ENCODE peak calls at places on chromosomes 1 and 21, in nine cellular contexts. U is fibroblast of pulmonary artery, P is tibial artery, N is lower lobe of right lung, D is astrocyte, M is heart left ventricle, Z is right lobe of liver, Y is MM.1S, I is dorsolateral prefrontal cortex. X is an unnamed sample.

GRCh38 chr1:42046772-42047552 is 106.2 kb upstream of the GUCA2B start:
- DNase-seq in U (peak), P (no peak), N (no peak), D (no peak), M (peak), Z (peak), Y (no peak), I (no peak), X (no peak)

GRCh38 chr1:233707153-233707905 is 93.4 kb downstream of the KCNK1 start:
- DNase-seq in U (peak), P (no peak), N (no peak), D (peak), M (no peak), Z (no peak), Y (no peak), I (no peak), X (no peak)

GRCh38 chr1:218658899-218659298 is 313.8 kb downstream of the TGFB2 start:
- DNase-seq in U (peak), P (no peak), N (no peak), D (peak), M (no peak), Z (no peak), Y (no peak), I (no peak), X (peak)

GRCh38 chr1:86779308-86780191 is 75.2 kb downstream of the SH3GLB1 start:
- DNase-seq in U (peak), P (no peak), N (no peak), D (peak), M (no peak), Z (no peak), Y (no peak), I (no peak), X (peak)

GRCh38 chr1:29673669-29674624 is 437.6 kb downstream of the PTPRU start:
- DNase-seq in U (no peak), P (peak), N (no peak), D (no peak), M (no peak), Z (no peak), Y (no peak), I (no peak), X (no peak)

GRCh38 chr1:222792744-222793143 is 22.1 kb upstream of the DISP1 start:
- DNase-seq in U (peak), P (no peak), N (no peak), D (no peak), M (no peak), Z (no peak), Y (no peak), I (no peak), X (peak)

GRCh38 chr1:62045579-62045978 is 149.1 kb upstream of the L1TD1 start:
- DNase-seq in U (peak), P (no peak), N (no peak), D (peak), M (peak), Z (no peak), Y (no peak), I (no peak), X (peak)

GRCh38 chr1:205300149-205300548 is 21.4 kb downstream of the NUAK2 start:
- DNase-seq in U (no peak), P (no peak), N (no peak), D (no peak), M (no peak), Z (no peak), Y (no peak), I (no peak), X (no peak)

GRCh38 chr1:209326096-209326495 is 257.4 kb upstream of the CAMK1G start:
- DNase-seq in U (no peak), P (no peak), N (no peak), D (no peak), M (no peak), Z (no peak), Y (no peak), I (no peak), X (no peak)

GRCh38 chr1:92493139-92493538 is 6.4 kb upstream of the GFI1 start:
- DNase-seq in U (no peak), P (no peak), N (no peak), D (no peak), M (no peak), Z (no peak), Y (no peak), I (no peak), X (no peak)

GRCh38 chr1:100321098-100321493 is 31.2 kb upstream of the CDC14A start:
- DNase-seq in U (no peak), P (no peak), N (no peak), D (no peak), M (no peak), Z (no peak), Y (no peak), I (no peak), X (no peak)
- TF ChIP-seq CTCF in U (no peak), P (no peak), N (no peak), D (no peak), M (no peak), Z (no peak), Y (no peak), I (no peak), X (no peak)

GRCh38 chr21:39388811-39389155 is 39.9 kb upstream of the HMGN1 start:
- DNase-seq in U (no peak), P (no peak), N (no peak), D (no peak), M (no peak), Z (no peak), Y (no peak), I (no peak), X (no peak)

GRCh38 chr21:39392296-39392695 is 43.4 kb upstream of the HMGN1 start:
- DNase-seq in U (no peak), P (no peak), N (no peak), D (no peak), M (no peak), Z (no peak), Y (no peak), I (no peak), X (no peak)

GRCh38 chr21:39392981-39393380 is 44.1 kb upstream of the HMGN1 start:
- DNase-seq in U (no peak), P (no peak), N (no peak), D (no peak), M (no peak), Z (no peak), Y (no peak), I (no peak), X (no peak)

GRCh38 chr21:39388038-39388810 is 39.3 kb upstream of the HMGN1 start:
- DNase-seq in U (peak), P (peak), N (peak), D (peak), M (peak), Z (peak), Y (peak), I (peak), X (peak)

DNA sequence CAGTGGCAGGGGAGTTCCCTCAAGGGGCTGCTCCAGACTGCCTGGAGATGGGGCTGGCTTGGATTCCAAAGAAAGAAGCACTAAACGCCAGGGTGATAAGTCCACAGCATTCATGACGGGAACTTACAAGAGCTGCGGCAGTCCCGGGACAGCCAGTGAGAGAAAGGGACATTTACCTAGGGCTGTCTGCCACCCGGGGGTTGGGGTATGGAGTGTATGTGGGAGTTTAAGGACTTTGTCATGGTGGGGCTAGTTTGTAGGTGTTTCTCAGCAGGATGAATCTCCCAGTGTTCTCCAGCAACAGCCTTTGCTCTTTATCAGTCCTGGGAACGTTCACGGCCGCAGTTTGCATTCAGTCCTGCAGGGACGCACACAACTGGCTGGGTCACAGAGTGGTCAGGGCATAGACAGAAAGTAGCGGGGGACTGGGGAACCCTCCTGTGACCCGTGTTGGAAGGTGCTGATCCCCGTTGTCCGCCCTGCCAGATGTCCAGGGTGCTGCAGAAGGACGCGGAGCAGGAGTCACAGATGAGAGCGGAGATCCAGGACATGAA is 41.4 kb upstream of the HMGN1 start:
- DNase-seq in U (no peak), P (no peak), N (no peak), D (no peak), M (no peak), Z (no peak), Y (no peak), I (no peak), X (no peak)
- H3K4me3 ChIP-seq in U (no peak), P (no peak), N (no peak), D (no peak), M (no peak), Z (no peak), Y (no peak), I (no peak), X (no peak)

GRCh38 chr21:43191971-43192370 is 23.2 kb downstream of the CRYAA start:
- DNase-seq in U (no peak), P (peak), N (no peak), D (no peak), M (no peak), Z (no peak), Y (no peak), I (no peak), X (no peak)

GRCh38 chr21:43191521-43191920 is 22.7 kb downstream of the CRYAA start:
- DNase-seq in U (no peak), P (peak), N (no peak), D (no peak), M (no peak), Z (no peak), Y (no peak), I (no peak), X (no peak)

GRCh38 chr21:43192501-43193081 is 23.8 kb downstream of the CRYAA start:
- DNase-seq in U (no peak), P (peak), N (no peak), D (no peak), M (no peak), Z (peak), Y (no peak), I (no peak), X (no peak)

GRCh38 chr21:43189936-43190335 is 21.1 kb downstream of the CRYAA start:
- DNase-seq in U (no peak), P (peak), N (no peak), D (no peak), M (no peak), Z (no peak), Y (no peak), I (no peak), X (no peak)

DNA sequence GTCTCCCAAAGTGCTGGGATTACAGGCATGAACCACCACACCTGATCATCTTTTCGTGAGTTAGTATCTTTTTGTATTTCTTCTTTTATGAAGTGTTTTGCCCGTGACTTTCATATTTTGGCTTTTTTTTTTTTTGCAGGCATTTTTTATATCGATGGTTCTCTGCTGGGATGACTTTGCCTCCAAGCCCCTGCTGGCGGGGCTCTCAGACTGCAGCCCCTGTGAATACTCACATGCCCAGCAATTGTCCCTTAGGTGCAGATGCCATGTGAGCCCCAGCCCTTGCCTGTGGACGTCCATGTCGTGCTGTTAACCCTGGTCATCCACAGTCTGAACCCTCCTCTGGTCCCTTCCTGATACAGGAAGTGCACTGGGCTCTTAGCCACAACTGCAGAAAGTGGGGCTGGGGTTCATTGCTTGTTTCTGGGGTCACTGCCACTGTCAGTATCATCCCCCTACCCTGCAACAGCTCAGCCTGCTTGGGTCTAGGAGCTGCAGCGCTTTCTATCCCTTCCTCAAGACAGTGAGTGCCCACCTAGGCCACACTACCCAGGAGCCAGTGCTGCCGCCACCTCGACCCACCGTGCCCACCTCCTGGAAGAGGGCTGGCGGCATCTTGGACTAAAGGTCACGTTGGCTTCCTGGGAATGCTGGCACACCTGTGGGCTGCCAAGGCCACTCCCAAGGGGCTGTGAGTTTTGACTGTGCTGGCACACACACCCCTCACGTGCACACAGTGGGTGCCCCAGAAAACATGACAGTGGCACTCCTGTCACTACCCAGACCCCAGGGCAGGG is 21.9 kb downstream of the CRYAA start:
- DNase-seq in U (no peak), P (peak), N (no peak), D (no peak), M (no peak), Z (peak), Y (no peak), I (no peak), X (no peak)
- TF ChIP-seq CTCF in U (no peak), P (no peak), N (no peak), D (no peak), M (no peak), Z (no peak), Y (no peak), I (no peak), X (no peak)

DNA sequence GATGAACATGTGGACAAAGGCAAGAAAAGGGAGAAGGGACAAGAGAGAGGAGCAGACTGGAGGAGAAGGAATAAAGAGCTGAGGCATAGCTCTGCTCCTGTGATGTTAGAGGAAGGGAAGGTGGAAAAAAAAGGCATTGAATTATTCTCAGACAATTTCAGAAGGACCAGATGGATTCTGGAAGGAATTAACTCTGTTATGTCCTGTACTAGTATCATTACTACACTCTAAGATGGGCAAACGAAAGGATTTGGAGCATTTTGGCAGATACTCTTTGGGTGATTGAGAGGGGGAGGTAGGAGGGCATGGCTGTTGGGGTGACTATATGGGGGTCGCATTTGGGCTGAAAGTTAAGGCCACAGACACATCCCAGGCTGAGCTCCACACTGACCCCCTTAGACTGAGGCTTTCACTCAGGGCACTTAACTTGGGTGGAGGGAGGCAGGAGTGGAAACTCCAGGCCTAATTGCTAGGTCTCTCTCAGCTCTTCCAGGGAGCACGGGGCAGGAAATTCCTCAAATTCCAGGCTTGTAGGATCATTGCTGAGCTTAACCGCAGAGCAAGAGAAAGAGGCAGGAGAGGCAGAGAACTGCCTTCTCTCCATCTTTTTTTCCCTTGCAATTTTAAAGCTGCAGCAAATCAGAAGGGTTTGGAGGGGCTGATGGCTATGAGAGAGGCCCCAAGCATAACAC is 25.9 kb downstream of the KIRREL1 start:
- DNase-seq in U (peak), P (peak), N (no peak), D (peak), M (peak), Z (no peak), Y (no peak), I (no peak), X (peak)
- H3K4me3 ChIP-seq in U (peak), P (peak), N (peak), D (peak), M (no peak), Z (no peak), Y (no peak), I (no peak), X (peak)

GRCh38 chr21:31503467-31503866 is 156.0 kb upstream of the SOD1 start:
- DNase-seq in U (no peak), P (no peak), N (no peak), D (no peak), M (no peak), Z (no peak), Y (no peak), I (no peak), X (no peak)

GRCh38 chr21:31501921-31502320 is 157.6 kb upstream of the SOD1 start:
- DNase-seq in U (no peak), P (no peak), N (no peak), D (no peak), M (no peak), Z (no peak), Y (no peak), I (no peak), X (no peak)

GRCh38 chr21:31505975-31506374 is 153.5 kb upstream of the SOD1 start:
- DNase-seq in U (no peak), P (no peak), N (no peak), D (no peak), M (no peak), Z (no peak), Y (no peak), I (no peak), X (no peak)

GRCh38 chr21:31502537-31503143 is 156.9 kb upstream of the SOD1 start:
- DNase-seq in U (no peak), P (no peak), N (no peak), D (no peak), M (no peak), Z (no peak), Y (no peak), I (no peak), X (no peak)

DNA sequence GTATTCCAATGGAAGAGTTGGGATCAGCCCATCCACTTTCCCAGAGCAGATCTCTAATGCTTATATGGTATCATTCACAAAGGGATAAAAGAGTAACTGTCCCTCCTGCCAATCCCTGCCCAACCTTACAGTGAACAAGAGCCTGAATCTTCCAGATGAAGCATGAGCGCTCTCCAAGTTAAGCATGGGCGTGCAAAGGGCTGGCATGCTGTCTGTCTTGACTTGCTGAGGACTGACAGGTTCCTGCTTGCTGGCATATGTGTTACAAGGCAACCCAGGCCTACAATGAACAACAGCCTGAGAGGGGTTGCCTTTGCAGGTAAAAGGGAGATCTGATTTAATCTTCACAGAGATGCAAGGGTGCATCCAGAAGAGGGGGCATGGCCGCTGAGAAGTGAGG is 155.6 kb upstream of the SOD1 start:
- DNase-seq in U (no peak), P (no peak), N (no peak), D (no peak), M (no peak), Z (no peak), Y (no peak), I (no peak), X (no peak)
- TF ChIP-seq CTCF in U (no peak), P (no peak), N (no peak), D (no peak), M (no peak), Z (no peak), Y (no peak), I (no peak), X (no peak)

GRCh38 chr1:104467590-104467989 is 717.9 kb downstream of the AMY1C start:
- DNase-seq in U (no peak), P (no peak), N (no peak), D (no peak), M (no peak), Z (no peak), Y (peak), I (no peak), X (no peak)
- H3K4me3 ChIP-seq in U (no peak), P (no peak), N (no peak), D (no peak), M (no peak), Z (no peak), Y (peak), I (no peak), X (no peak)

GRCh38 chr1:116737020-116737854 is 17.0 kb upstream of the CD2 start:
- DNase-seq in U (peak), P (no peak), N (no peak), D (peak), M (peak), Z (no peak), Y (peak), I (peak), X (peak)
- TF ChIP-seq CTCF in U (peak), P (peak), N (peak), D (peak), M (peak), Z (peak), Y (peak), I (peak), X (peak)

GRCh38 chr1:32181065-32181464 is 1.6 kb downstream of the TXLNA start:
- DNase-seq in U (no peak), P (peak), N (no peak), D (no peak), M (no peak), Z (no peak), Y (no peak), I (no peak), X (no peak)
- H3K4me3 ChIP-seq in U (peak), P (peak), N (peak), D (peak), M (peak), Z (peak), Y (peak), I (peak), X (peak)

GRCh38 chr1:3082571-3083516 is 13.8 kb downstream of the PRDM16 start:
- DNase-seq in U (no peak), P (no peak), N (no peak), D (no peak), M (no peak), Z (no peak), Y (no peak), I (no peak), X (no peak)

GRCh38 chr1:3080236-3080964 is 11.4 kb downstream of the PRDM16 start:
- DNase-seq in U (no peak), P (no peak), N (no peak), D (no peak), M (no peak), Z (no peak), Y (no peak), I (no peak), X (no peak)

GRCh38 chr1:3079381-3080093 is 10.5 kb downstream of the PRDM16 start:
- DNase-seq in U (no peak), P (no peak), N (no peak), D (no peak), M (no peak), Z (no peak), Y (no peak), I (no peak), X (no peak)

GRCh38 chr1:3082051-3082450 is 13.0 kb downstream of the PRDM16 start:
- DNase-seq in U (no peak), P (no peak), N (no peak), D (no peak), M (no peak), Z (no peak), Y (no peak), I (no peak), X (no peak)

GRCh38 chr1:3081171-3081683 is 12.2 kb downstream of the PRDM16 start:
- DNase-seq in U (no peak), P (no peak), N (no peak), D (no peak), M (no peak), Z (no peak), Y (no peak), I (no peak), X (no peak)
- TF ChIP-seq CTCF in U (no peak), P (no peak), N (no peak), D (no peak), M (no peak), Z (no peak), Y (no peak), I (no peak), X (no peak)

X was measured in choroid plexus epithelial cell.